ENCODE peak calls at places on chromosomes 12 and 14, in five cellular contexts. One of them, this sample, is unnamed.

GRCh38 chr14:69620211-69620611 is 8.8 kb downstream of the SUSD6 start:
- DNase-seq in endothelial cell of umbilical vein: no peak
- DNase-seq in HCT116: no peak
- DNase-seq in K562: no peak
- DNase-seq in GM23338: no peak
- DNase-seq in this sample: no peak

GRCh38 chr12:6201199-6201608 is 1.0 kb downstream of the CD9 start:
- DNase-seq in endothelial cell of umbilical vein: no peak
- DNase-seq in K562: no peak
- DNase-seq in GM23338: peak
- DNase-seq in HCT116: no peak
- DNase-seq in this sample: no peak

GRCh38 chr12:88698471-88698870 is 118.2 kb upstream of the KITLG start:
- DNase-seq in endothelial cell of umbilical vein: no peak
- DNase-seq in GM23338: no peak
- DNase-seq in HCT116: no peak
- DNase-seq in K562: no peak
- DNase-seq in this sample: peak

GRCh38 chr14:31781578-31781977 is 220.4 kb downstream of the NUBPL start:
- DNase-seq in K562: no peak
- DNase-seq in GM23338: peak
- DNase-seq in endothelial cell of umbilical vein: no peak
- DNase-seq in HCT116: no peak
- DNase-seq in this sample: no peak

GRCh38 chr12:114759635-114760034 is 75.7 kb upstream of the TBX3 start:
- DNase-seq in endothelial cell of umbilical vein: no peak
- DNase-seq in K562: no peak
- DNase-seq in GM23338: no peak
- DNase-seq in HCT116: no peak
- DNase-seq in this sample: no peak

GRCh38 chr12:68106660-68107059 is 52.9 kb downstream of the IFNG start:
- DNase-seq in GM23338: no peak
- DNase-seq in HCT116: no peak
- DNase-seq in endothelial cell of umbilical vein: no peak
- DNase-seq in K562: no peak
- DNase-seq in this sample: no peak

GRCh38 chr14:20659813-20660395 is 18.4 kb upstream of the OR6S1 start:
- DNase-seq in endothelial cell of umbilical vein: no peak
- DNase-seq in GM23338: peak
- DNase-seq in HCT116: no peak
- DNase-seq in K562: no peak
- DNase-seq in this sample: no peak

GRCh38 chr14:51806026-51806590 is 54.3 kb upstream of the GNG2 start:
- DNase-seq in GM23338: no peak
- DNase-seq in K562: no peak
- DNase-seq in HCT116: no peak
- DNase-seq in endothelial cell of umbilical vein: no peak
- DNase-seq in this sample: no peak

GRCh38 chr12:123058980-123059379 is 78.5 kb downstream of the ARL6IP4 start:
- DNase-seq in GM23338: no peak
- DNase-seq in endothelial cell of umbilical vein: no peak
- DNase-seq in K562: no peak
- DNase-seq in HCT116: no peak
- DNase-seq in this sample: no peak

GRCh38 chr14:54567634-54568561 is 970 bp downstream of the SAMD4A start:
- DNase-seq in GM23338: peak
- DNase-seq in endothelial cell of umbilical vein: peak
- DNase-seq in K562: peak
- DNase-seq in HCT116: no peak
- DNase-seq in this sample: no peak

GRCh38 chr14:72479471-72479931 is 414.4 kb downstream of the DPF3 start:
- DNase-seq in K562: no peak
- DNase-seq in HCT116: no peak
- DNase-seq in GM23338: no peak
- DNase-seq in endothelial cell of umbilical vein: no peak
- DNase-seq in this sample: no peak

GRCh38 chr14:21308479-21309237 is 28.8 kb downstream of the RPGRIP1 start:
- DNase-seq in GM23338: peak
- DNase-seq in K562: peak
- DNase-seq in endothelial cell of umbilical vein: peak
- DNase-seq in HCT116: peak
- DNase-seq in this sample: peak

GRCh38 chr12:12560587-12561304 is 1.9 kb downstream of the DUSP16 start:
- DNase-seq in K562: no peak
- DNase-seq in endothelial cell of umbilical vein: peak
- DNase-seq in GM23338: peak
- DNase-seq in HCT116: no peak
- DNase-seq in this sample: peak

GRCh38 chr12:108831309-108831991 is 25.9 kb downstream of the SSH1 start:
- DNase-seq in K562: no peak
- DNase-seq in GM23338: no peak
- DNase-seq in HCT116: no peak
- DNase-seq in endothelial cell of umbilical vein: no peak
- DNase-seq in this sample: no peak

GRCh38 chr14:69715725-69716482 is 51.0 kb upstream of the SRSF5 start:
- DNase-seq in endothelial cell of umbilical vein: peak
- DNase-seq in HCT116: no peak
- DNase-seq in K562: no peak
- DNase-seq in GM23338: no peak
- DNase-seq in this sample: no peak

GRCh38 chr12:57461326-57461903 is 1.8 kb downstream of the GLI1 start:
- DNase-seq in K562: peak
- DNase-seq in GM23338: peak
- DNase-seq in HCT116: no peak
- DNase-seq in endothelial cell of umbilical vein: peak
- DNase-seq in this sample: no peak

GRCh38 chr14:99064262-99064954 is 207.6 kb downstream of the BCL11B start:
- DNase-seq in endothelial cell of umbilical vein: no peak
- DNase-seq in HCT116: no peak
- DNase-seq in K562: no peak
- DNase-seq in GM23338: no peak
- DNase-seq in this sample: no peak

GRCh38 chr12:835754-836493 is 83.5 kb downstream of the WNK1 start:
- DNase-seq in endothelial cell of umbilical vein: no peak
- DNase-seq in GM23338: no peak
- DNase-seq in HCT116: no peak
- DNase-seq in K562: no peak
- DNase-seq in this sample: no peak

GRCh38 chr14:78403278-78403815 is 233.2 kb downstream of the NRXN3 start:
- DNase-seq in HCT116: no peak
- DNase-seq in endothelial cell of umbilical vein: no peak
- DNase-seq in GM23338: peak
- DNase-seq in K562: no peak
- DNase-seq in this sample: no peak

GRCh38 chr12:106179086-106179485 is 40.3 kb upstream of the NUAK1 start:
- DNase-seq in K562: no peak
- DNase-seq in HCT116: no peak
- DNase-seq in GM23338: no peak
- DNase-seq in endothelial cell of umbilical vein: no peak
- DNase-seq in this sample: no peak

GRCh38 chr14:91284146-91284790 is 39.8 kb upstream of the GPR68 start:
- DNase-seq in K562: no peak
- DNase-seq in endothelial cell of umbilical vein: no peak
- DNase-seq in HCT116: no peak
- DNase-seq in GM23338: no peak
- DNase-seq in this sample: no peak

GRCh38 chr14:22820731-22821130 is 5.5 kb upstream of the SLC7A7 start:
- DNase-seq in endothelial cell of umbilical vein: no peak
- DNase-seq in HCT116: no peak
- DNase-seq in K562: no peak
- DNase-seq in GM23338: peak
- DNase-seq in this sample: no peak

GRCh38 chr12:75954076-75954475 is 77.5 kb downstream of the PHLDA1 start:
- DNase-seq in K562: peak
- DNase-seq in GM23338: peak
- DNase-seq in HCT116: peak
- DNase-seq in endothelial cell of umbilical vein: peak
- DNase-seq in this sample: no peak

GRCh38 chr14:99946652-99947489 is 118.4 kb upstream of the EVL start:
- DNase-seq in GM23338: peak
- DNase-seq in HCT116: no peak
- DNase-seq in K562: peak
- DNase-seq in endothelial cell of umbilical vein: peak
- DNase-seq in this sample: no peak

GRCh38 chr14:68084256-68084655 is 264.7 kb downstream of the RAD51B start:
- DNase-seq in GM23338: no peak
- DNase-seq in K562: no peak
- DNase-seq in HCT116: no peak
- DNase-seq in endothelial cell of umbilical vein: peak
- DNase-seq in this sample: no peak

GRCh38 chr12:57609781-57610552 is 1.3 kb upstream of the ARHGEF25 start:
- DNase-seq in GM23338: peak
- DNase-seq in endothelial cell of umbilical vein: no peak
- DNase-seq in K562: no peak
- DNase-seq in HCT116: no peak
- DNase-seq in this sample: no peak

GRCh38 chr14:91482278-91483023 is 27.7 kb downstream of the PPP4R3A start:
- DNase-seq in endothelial cell of umbilical vein: no peak
- DNase-seq in HCT116: no peak
- DNase-seq in GM23338: no peak
- DNase-seq in K562: no peak
- DNase-seq in this sample: no peak

GRCh38 chr12:10171954-10172353 is at the start of gene OLR1:
- DNase-seq in endothelial cell of umbilical vein: no peak
- DNase-seq in GM23338: no peak
- DNase-seq in K562: no peak
- DNase-seq in HCT116: no peak
- DNase-seq in this sample: no peak

GRCh38 chr12:10167588-10167987 is 4.3 kb downstream of the OLR1 start:
- DNase-seq in K562: no peak
- DNase-seq in endothelial cell of umbilical vein: no peak
- DNase-seq in HCT116: no peak
- DNase-seq in GM23338: no peak
- DNase-seq in this sample: no peak

GRCh38 chr12:10170199-10170598 is 1.7 kb downstream of the OLR1 start:
- DNase-seq in HCT116: no peak
- DNase-seq in GM23338: no peak
- DNase-seq in K562: no peak
- DNase-seq in endothelial cell of umbilical vein: no peak
- DNase-seq in this sample: no peak

GRCh38 chr12:10165421-10165820 is 6.5 kb downstream of the OLR1 start:
- DNase-seq in GM23338: no peak
- DNase-seq in endothelial cell of umbilical vein: no peak
- DNase-seq in HCT116: no peak
- DNase-seq in K562: no peak
- DNase-seq in this sample: no peak

DNA sequence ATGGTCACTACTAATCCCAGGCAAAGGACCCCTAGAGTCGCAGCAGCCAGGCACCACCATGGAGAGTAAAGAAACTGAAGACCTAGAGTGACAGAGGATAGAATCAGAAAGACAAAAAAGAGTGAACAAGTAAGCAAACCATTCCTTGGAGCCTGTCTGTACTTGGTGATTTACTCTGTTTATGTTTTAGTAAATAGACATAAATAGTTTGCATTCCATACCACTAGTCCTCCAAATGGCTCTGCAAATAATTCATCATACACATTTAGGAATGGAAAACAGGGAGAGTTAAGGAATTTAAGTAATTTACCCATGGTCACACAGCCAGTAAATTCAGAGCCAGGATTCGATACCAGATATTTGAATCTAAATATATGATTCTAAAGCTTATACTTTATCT is 2.8 kb downstream of the OLR1 start:
- DNase-seq in GM23338: no peak
- DNase-seq in K562: no peak
- DNase-seq in endothelial cell of umbilical vein: no peak
- DNase-seq in HCT116: no peak
- DNase-seq in this sample: no peak
- H3K4me3 ChIP-seq in GM23338: no peak
- H3K4me3 ChIP-seq in K562: no peak
- H3K4me3 ChIP-seq in endothelial cell of umbilical vein: no peak
- H3K4me3 ChIP-seq in HCT116: no peak
- H3K4me3 ChIP-seq in this sample: no peak

GRCh38 chr12:121495746-121496145 is 85.1 kb downstream of the KDM2B start:
- DNase-seq in K562: no peak
- DNase-seq in HCT116: no peak
- DNase-seq in endothelial cell of umbilical vein: no peak
- DNase-seq in GM23338: no peak
- DNase-seq in this sample: no peak

GRCh38 chr12:121489874-121490273 is 90.0 kb downstream of the RNF34 start:
- DNase-seq in HCT116: no peak
- DNase-seq in GM23338: no peak
- DNase-seq in K562: no peak
- DNase-seq in endothelial cell of umbilical vein: no peak
- DNase-seq in this sample: no peak

GRCh38 chr12:121499929-121500793 is 80.7 kb downstream of the KDM2B start:
- DNase-seq in endothelial cell of umbilical vein: peak
- DNase-seq in GM23338: peak
- DNase-seq in K562: peak
- DNase-seq in HCT116: peak
- DNase-seq in this sample: peak

GRCh38 chr12:121490401-121491257 is 90.2 kb downstream of the KDM2B start:
- DNase-seq in endothelial cell of umbilical vein: no peak
- DNase-seq in GM23338: peak
- DNase-seq in K562: no peak
- DNase-seq in HCT116: no peak
- DNase-seq in this sample: no peak

GRCh38 chr12:121494093-121494787 is 86.6 kb downstream of the KDM2B start:
- DNase-seq in K562: peak
- DNase-seq in HCT116: peak
- DNase-seq in endothelial cell of umbilical vein: peak
- DNase-seq in GM23338: peak
- DNase-seq in this sample: no peak
- TF ChIP-seq EZH2 in K562: no peak
- TF ChIP-seq EZH2 in HCT116: no peak
- TF ChIP-seq EZH2 in endothelial cell of umbilical vein: no peak
- TF ChIP-seq EZH2 in GM23338: no peak
- TF ChIP-seq EZH2 in this sample: no peak

GRCh38 chr12:109944975-109945374 is 44.9 kb downstream of the TCHP start:
- DNase-seq in K562: no peak
- DNase-seq in GM23338: peak
- DNase-seq in endothelial cell of umbilical vein: peak
- DNase-seq in HCT116: no peak
- DNase-seq in this sample: no peak
- TF ChIP-seq POLR2AphosphoS5 in K562: no peak
- TF ChIP-seq POLR2AphosphoS5 in GM23338: peak
- TF ChIP-seq POLR2AphosphoS5 in endothelial cell of umbilical vein: peak
- TF ChIP-seq POLR2AphosphoS5 in HCT116: no peak
- TF ChIP-seq POLR2AphosphoS5 in this sample: no peak

DNA sequence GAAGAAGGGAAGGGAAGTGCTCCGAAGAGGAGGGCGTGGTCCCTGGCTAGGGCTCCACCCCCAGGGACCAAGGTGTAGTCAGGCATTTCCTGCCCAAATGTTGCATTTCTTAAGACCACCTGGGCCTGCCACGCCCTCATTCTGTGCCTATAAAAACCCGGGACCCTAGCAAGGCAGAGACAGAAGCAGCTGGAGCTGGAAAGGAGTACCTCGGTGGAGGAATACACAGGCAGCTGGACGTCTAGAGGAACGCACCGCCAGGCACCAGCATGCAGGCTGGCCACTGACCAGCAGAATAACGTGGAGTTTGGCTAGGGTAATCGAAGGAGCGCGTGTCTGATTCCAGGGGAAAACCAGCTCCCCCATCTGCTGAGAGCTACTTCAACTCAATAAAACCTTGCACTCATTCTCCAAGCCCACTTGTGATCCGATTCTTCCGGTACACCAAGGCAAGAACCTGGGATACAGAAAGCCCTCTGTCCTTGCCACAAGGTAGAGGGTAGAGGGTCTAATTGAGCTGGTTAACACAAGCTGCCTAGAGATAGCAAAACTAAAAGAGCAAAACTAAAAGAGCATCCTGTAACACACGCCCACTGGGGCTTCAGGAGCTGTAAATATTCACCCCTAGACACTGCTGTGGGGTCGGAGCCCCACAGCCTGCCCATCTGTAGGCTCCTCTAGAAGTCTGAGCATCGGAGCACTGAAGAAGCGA is 21.0 kb downstream of the CFL2 start:
- DNase-seq in GM23338: peak
- DNase-seq in HCT116: peak
- DNase-seq in endothelial cell of umbilical vein: no peak
- DNase-seq in K562: peak
- DNase-seq in this sample: no peak
- H3K4me3 ChIP-seq in GM23338: peak
- H3K4me3 ChIP-seq in HCT116: peak
- H3K4me3 ChIP-seq in endothelial cell of umbilical vein: no peak
- H3K4me3 ChIP-seq in K562: peak
- H3K4me3 ChIP-seq in this sample: no peak